ENCODE peak calls at places on chromosome 3, in eight cellular contexts. S is NCI-H1092 treated with DMSO at 0.1 percent for 48 hours; N is T-helper 9 cell; E is D341Med; O is SK-N-MC; B is HTR-8/SVneo; X is naive thymus-derived CD8-positive, alpha-beta T cell; G is dermis microvascular lymphatic vessel endothelial cell. Q is an unnamed sample.
A peak's percentile ranks its signal among the peaks of the same experiment; 100 is the strongest.

GRCh38 chr3:160099855-160100254 is 111.2 kb downstream of the IL12A start:
- DNase-seq in S (no peak), N (no peak), E (no peak), O (no peak), B (no peak), X (no peak), G (no peak), Q (no peak)

GRCh38 chr3:40248591-40248990 is 60.9 kb upstream of the EIF1B start:
- DNase-seq in S (no peak), N (no peak), E (no peak), O (no peak), B (no peak), X (no peak), G (no peak), Q (no peak)

GRCh38 chr3:188272481-188273372 is 118.8 kb downstream of the LPP start:
- DNase-seq in S (no peak), N (no peak), E (no peak), O (no peak), B (peak; percentile 54), X (no peak), G (peak; percentile 36), Q (no peak)

GRCh38 chr3:27643355-27643754 is 78.8 kb downstream of the EOMES start:
- DNase-seq in S (no peak), N (no peak), E (no peak), O (no peak), B (no peak), X (no peak), G (no peak), Q (no peak)

GRCh38 chr3:54122046-54122801 is at the start of gene CACNA2D3:
- DNase-seq in S (peak; percentile 35), N (no peak), E (peak; percentile 85), O (no peak), B (no peak), X (no peak), G (no peak), Q (no peak)

GRCh38 chr3:188590556-188590955 is 436.6 kb downstream of the LPP start:
- DNase-seq in S (no peak), N (no peak), E (no peak), O (no peak), B (no peak), X (no peak), G (no peak), Q (no peak)

GRCh38 chr3:40035177-40035576 is 225.8 kb downstream of the MYRIP start:
- DNase-seq in S (no peak), N (no peak), E (no peak), O (no peak), B (no peak), X (no peak), G (no peak), Q (no peak)

GRCh38 chr3:190877925-190878324 is 15.4 kb upstream of the GMNC start:
- DNase-seq in S (no peak), N (no peak), E (no peak), O (no peak), B (no peak), X (no peak), G (no peak), Q (no peak)

GRCh38 chr3:11739712-11740111 is 96.0 kb upstream of the VGLL4 start:
- DNase-seq in S (no peak), N (no peak), E (no peak), O (no peak), B (no peak), X (no peak), G (no peak), Q (no peak)

GRCh38 chr3:48945432-48945831 is 26.8 kb downstream of the ARIH2 start:
- DNase-seq in S (no peak), N (no peak), E (no peak), O (no peak), B (no peak), X (no peak), G (no peak), Q (no peak)

GRCh38 chr3:151219056-151219455 is 16.0 kb upstream of the GPR171 start:
- DNase-seq in S (no peak), N (no peak), E (no peak), O (no peak), B (no peak), X (no peak), G (no peak), Q (no peak)

GRCh38 chr3:11477286-11477935 is 166.3 kb downstream of the VGLL4 start:
- DNase-seq in S (no peak), N (no peak), E (no peak), O (no peak), B (no peak), X (no peak), G (no peak), Q (no peak)

GRCh38 chr3:128100126-128100525 is 23.5 kb downstream of the RUVBL1 start:
- DNase-seq in S (no peak), N (no peak), E (no peak), O (no peak), B (no peak), X (no peak), G (no peak), Q (no peak)

GRCh38 chr3:141280690-141281089 is 49.1 kb downstream of the PXYLP1 start:
- DNase-seq in S (no peak), N (no peak), E (peak; percentile 18), O (no peak), B (no peak), X (no peak), G (no peak), Q (no peak)

GRCh38 chr3:14587733-14588360 is 47.7 kb upstream of the GRIP2 start:
- DNase-seq in S (no peak), N (no peak), E (no peak), O (no peak), B (peak; percentile 60), X (no peak), G (no peak), Q (no peak)

GRCh38 chr3:49804141-49805041 is 1.3 kb downstream of the INKA1 start:
- DNase-seq in S (no peak), N (no peak), E (no peak), O (no peak), B (no peak), X (no peak), G (no peak), Q (no peak)

GRCh38 chr3:101942356-101942755 is 93.0 kb downstream of the NFKBIZ start:
- DNase-seq in S (no peak), N (no peak), E (no peak), O (peak; percentile 53), B (no peak), X (no peak), G (peak; percentile 59), Q (no peak)

GRCh38 chr3:153601422-153601853 is 439.4 kb downstream of the RAP2B start:
- DNase-seq in S (no peak), N (no peak), E (no peak), O (no peak), B (no peak), X (no peak), G (no peak), Q (no peak)

GRCh38 chr3:157369712-157370447 is 66.8 kb upstream of the PTX3 start:
- DNase-seq in S (peak; percentile 47), N (no peak), E (no peak), O (peak; percentile 73), B (no peak), X (no peak), G (peak; percentile 20), Q (no peak)

GRCh38 chr3:76582632-76583378 is 457.1 kb upstream of the ROBO2 start:
- DNase-seq in S (no peak), N (no peak), E (no peak), O (no peak), B (no peak), X (no peak), G (no peak), Q (no peak)

GRCh38 chr3:194176274-194176991 is 40.5 kb downstream of the HES1 start:
- DNase-seq in S (peak; percentile 32), N (no peak), E (no peak), O (no peak), B (no peak), X (no peak), G (no peak), Q (no peak)

GRCh38 chr3:151468284-151468917 is 7.5 kb upstream of the IGSF10 start:
- DNase-seq in S (peak; percentile 55), N (peak; percentile 5), E (peak; percentile 73), O (peak; percentile 59), B (peak; percentile 44), X (peak; percentile 47), G (peak; percentile 50), Q (peak; percentile 26)

GRCh38 chr3:133383175-133383574 is 16.7 kb upstream of the BFSP2 start:
- DNase-seq in S (no peak), N (no peak), E (no peak), O (no peak), B (no peak), X (no peak), G (no peak), Q (no peak)

GRCh38 chr3:184005981-184006507 is 11.6 kb downstream of the ABCC5 start:
- DNase-seq in S (peak; percentile 92), N (no peak), E (peak; percentile 79), O (no peak), B (no peak), X (peak; percentile 48), G (peak; percentile 28), Q (peak; percentile 5)

GRCh38 chr3:69568926-69569325 is 170.3 kb upstream of the MITF start:
- DNase-seq in S (no peak), N (no peak), E (no peak), O (no peak), B (no peak), X (no peak), G (no peak), Q (no peak)